ENCODE peak calls at places on chromosomes 4 and X, in four cellular contexts. One of them, this sample, is unnamed. For H3K36me3, the result is how much of the 10 kb centered on the place peaks cover.

GRCh38 chrX:63754141-63754859 is 30.7 kb downstream of the ARHGEF9 start:
- DNase-seq in Peyer's patch: no peak
- DNase-seq in gastrocnemius medialis: no peak
- DNase-seq in uterus: no peak
- DNase-seq in this sample: no peak

GRCh38 chr4:124970011-124970410 is 257.5 kb upstream of the ANKRD50 start:
- DNase-seq in Peyer's patch: no peak
- DNase-seq in gastrocnemius medialis: no peak
- DNase-seq in uterus: no peak
- DNase-seq in this sample: no peak

GRCh38 chrX:28349888-28350287 is 237.4 kb upstream of the IL1RAPL1 start:
- DNase-seq in Peyer's patch: no peak
- DNase-seq in gastrocnemius medialis: no peak
- DNase-seq in uterus: no peak
- DNase-seq in this sample: no peak

GRCh38 chr4:167143018-167143417 is 91.3 kb downstream of the SPOCK3 start:
- DNase-seq in Peyer's patch: no peak
- DNase-seq in gastrocnemius medialis: no peak
- DNase-seq in uterus: no peak
- DNase-seq in this sample: no peak

GRCh38 chr4:152443859-152444258 is 92.0 kb downstream of the FBXW7 start:
- DNase-seq in Peyer's patch: no peak
- DNase-seq in gastrocnemius medialis: no peak
- DNase-seq in uterus: no peak
- DNase-seq in this sample: no peak

GRCh38 chr4:185143596-185143969 is 517 bp downstream of the SLC25A4 start:
- DNase-seq in Peyer's patch: no peak
- DNase-seq in gastrocnemius medialis: peak
- DNase-seq in uterus: peak
- DNase-seq in this sample: peak

GRCh38 chr4:11042760-11043159 is 358.2 kb upstream of the CLNK start:
- DNase-seq in Peyer's patch: no peak
- DNase-seq in gastrocnemius medialis: no peak
- DNase-seq in uterus: no peak
- DNase-seq in this sample: no peak

GRCh38 chr4:130747842-130748241 is 1651.9 kb downstream of the C4orf33 start:
- DNase-seq in Peyer's patch: no peak
- DNase-seq in gastrocnemius medialis: no peak
- DNase-seq in uterus: no peak
- DNase-seq in this sample: no peak

DNA sequence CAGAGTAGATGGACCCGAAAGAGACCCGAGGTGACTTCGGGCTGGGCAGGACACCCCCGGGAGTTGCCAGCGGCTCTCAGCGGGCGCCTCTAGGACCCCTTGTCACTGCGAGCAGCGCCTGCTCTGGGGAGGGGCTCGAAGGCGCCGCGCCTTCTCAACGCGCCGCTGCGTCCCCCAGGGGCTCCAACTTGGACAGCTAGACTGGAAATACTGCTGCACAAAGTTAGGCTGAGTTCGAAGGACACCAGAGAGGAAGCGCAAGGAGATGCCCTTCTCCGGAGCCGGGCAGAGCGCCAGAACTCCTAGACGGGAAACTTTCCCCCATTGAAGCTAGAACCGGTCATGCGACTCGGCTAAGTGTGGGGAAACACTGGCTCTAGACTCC is 493 bp upstream of the KCNIP4 start:
- DNase-seq in Peyer's patch: peak
- DNase-seq in gastrocnemius medialis: no peak
- DNase-seq in uterus: peak
- DNase-seq in this sample: no peak
- H3K4me3 ChIP-seq in Peyer's patch: no peak
- H3K4me3 ChIP-seq in gastrocnemius medialis: peak
- H3K4me3 ChIP-seq in uterus: peak
- H3K4me3 ChIP-seq in this sample: peak

DNA sequence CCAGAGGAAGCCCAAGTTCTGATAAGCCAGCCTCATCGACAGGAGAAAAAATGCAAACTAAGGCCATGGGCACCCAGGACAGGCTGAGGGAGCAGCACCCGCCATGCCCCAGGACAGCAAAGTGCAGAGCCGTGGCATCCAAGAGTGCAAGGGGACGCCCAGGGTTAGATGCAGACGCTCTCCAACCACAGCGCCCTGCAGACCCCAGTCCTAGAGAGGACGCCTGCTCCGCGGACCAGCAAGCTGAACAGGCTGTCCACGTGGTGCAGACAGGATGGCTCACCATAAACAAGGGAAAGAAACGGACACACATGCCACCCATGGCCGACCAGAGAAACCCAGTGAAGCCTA is 32.6 kb downstream of the GAK start:
- DNase-seq in Peyer's patch: no peak
- DNase-seq in gastrocnemius medialis: no peak
- DNase-seq in uterus: no peak
- DNase-seq in this sample: no peak
- H3K36me3 ChIP-seq in Peyer's patch: under half
- H3K36me3 ChIP-seq in gastrocnemius medialis: under half
- H3K36me3 ChIP-seq in uterus: under half
- H3K36me3 ChIP-seq in this sample: half or more

GRCh38 chr4:107853444-107854325 is 29.0 kb downstream of the SGMS2 start:
- DNase-seq in Peyer's patch: no peak
- DNase-seq in gastrocnemius medialis: no peak
- DNase-seq in uterus: no peak
- DNase-seq in this sample: no peak
- H3K4me3 ChIP-seq in Peyer's patch: no peak
- H3K4me3 ChIP-seq in gastrocnemius medialis: peak
- H3K4me3 ChIP-seq in uterus: no peak
- H3K4me3 ChIP-seq in this sample: peak

DNA sequence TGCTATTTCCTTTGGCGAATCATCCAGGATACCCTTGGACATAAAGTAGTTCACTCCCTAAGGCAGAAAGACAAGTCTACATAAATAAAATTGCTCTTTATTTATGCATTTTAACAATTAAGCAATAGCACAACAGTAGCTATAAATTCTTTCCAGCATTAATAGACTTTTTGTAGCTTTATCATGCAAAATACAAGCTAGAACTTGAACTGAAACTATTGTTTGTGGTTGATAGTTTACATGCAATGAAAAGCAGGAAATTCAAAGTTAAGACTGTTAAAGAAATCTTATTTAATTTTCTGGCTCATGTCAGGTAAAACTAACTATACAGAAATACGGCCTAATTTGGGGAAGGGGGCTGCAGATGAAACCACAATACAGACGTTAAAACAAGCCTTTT is 42.3 kb downstream of the FBXO8 start:
- DNase-seq in Peyer's patch: no peak
- DNase-seq in gastrocnemius medialis: no peak
- DNase-seq in uterus: no peak
- DNase-seq in this sample: no peak
- H3K36me3 ChIP-seq in Peyer's patch: under half
- H3K36me3 ChIP-seq in gastrocnemius medialis: under half
- H3K36me3 ChIP-seq in uterus: under half
- H3K36me3 ChIP-seq in this sample: under half

DNA sequence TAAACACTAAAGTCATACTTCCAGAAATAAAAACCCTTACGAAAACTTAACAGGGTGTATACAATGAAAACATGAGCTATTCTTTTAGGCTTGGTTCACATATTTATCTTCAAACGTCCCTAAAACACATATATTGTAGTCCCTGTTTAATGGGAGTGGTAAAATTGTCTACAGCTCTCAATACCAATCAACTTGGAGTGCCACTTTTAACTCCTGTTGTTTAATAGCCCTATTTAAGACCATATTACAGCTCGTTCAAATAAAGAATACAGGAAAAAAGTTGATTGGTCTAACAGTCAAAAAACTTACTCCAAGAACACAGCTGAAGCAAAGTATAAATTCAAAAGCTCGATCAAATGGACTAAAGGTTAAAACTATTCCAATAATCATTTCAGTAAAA is 3.9 kb downstream of the UBE2D3 start:
- DNase-seq in Peyer's patch: no peak
- DNase-seq in gastrocnemius medialis: no peak
- DNase-seq in uterus: no peak
- DNase-seq in this sample: no peak
- H3K4me3 ChIP-seq in Peyer's patch: peak
- H3K4me3 ChIP-seq in gastrocnemius medialis: peak
- H3K4me3 ChIP-seq in uterus: no peak
- H3K4me3 ChIP-seq in this sample: peak

GRCh38 chr4:1814453-1814852 is 21.4 kb downstream of the FGFR3 start:
- DNase-seq in Peyer's patch: no peak
- DNase-seq in gastrocnemius medialis: no peak
- DNase-seq in uterus: no peak
- DNase-seq in this sample: no peak
- H3K36me3 ChIP-seq in Peyer's patch: under half
- H3K36me3 ChIP-seq in gastrocnemius medialis: under half
- H3K36me3 ChIP-seq in uterus: under half
- H3K36me3 ChIP-seq in this sample: under half

DNA sequence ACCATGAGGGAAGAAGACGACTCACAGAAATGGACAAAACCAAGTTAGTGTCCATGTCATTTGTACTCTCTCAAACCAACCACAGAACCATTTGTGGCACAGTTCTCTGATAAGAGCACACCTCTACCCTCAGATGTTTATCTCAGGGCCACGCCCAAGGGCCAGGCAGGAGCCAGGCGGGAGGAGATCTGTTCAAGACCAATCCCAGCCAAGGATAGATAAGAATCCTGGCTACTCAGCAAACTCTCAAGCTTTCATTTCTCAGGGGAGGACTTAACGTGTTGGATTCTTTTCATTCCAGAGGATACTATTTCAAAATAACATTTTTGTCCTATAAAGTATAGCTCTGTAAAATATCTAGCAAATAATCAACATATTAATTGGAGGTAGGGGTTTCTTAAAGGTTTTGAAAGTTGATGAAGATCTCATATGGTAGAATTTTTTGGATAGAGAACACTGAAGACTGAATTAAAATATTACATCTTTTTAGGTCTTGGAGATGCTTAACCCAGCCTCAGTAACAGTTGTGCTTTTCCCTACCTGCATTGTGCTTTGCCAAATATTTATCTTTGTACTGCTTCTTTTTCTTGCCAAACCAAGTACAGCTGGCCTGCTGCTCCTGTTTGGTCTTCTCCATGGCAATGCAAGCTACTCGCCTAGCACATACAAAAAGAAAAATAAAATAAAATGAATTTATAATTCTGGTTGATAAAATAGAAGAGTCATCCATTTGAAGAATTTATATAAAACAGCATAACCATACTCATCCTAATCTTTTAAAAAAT is 95.2 kb downstream of the NYX start:
- DNase-seq in Peyer's patch: peak
- DNase-seq in gastrocnemius medialis: no peak
- DNase-seq in uterus: no peak
- DNase-seq in this sample: no peak
- H3K4me3 ChIP-seq in Peyer's patch: no peak
- H3K4me3 ChIP-seq in gastrocnemius medialis: no peak
- H3K4me3 ChIP-seq in uterus: no peak
- H3K4me3 ChIP-seq in this sample: no peak

GRCh38 chr4:2907226-2907625 is 56.0 kb downstream of the NOP14 start:
- DNase-seq in Peyer's patch: no peak
- DNase-seq in gastrocnemius medialis: no peak
- DNase-seq in uterus: no peak
- DNase-seq in this sample: no peak
- H3K36me3 ChIP-seq in Peyer's patch: under half
- H3K36me3 ChIP-seq in gastrocnemius medialis: under half
- H3K36me3 ChIP-seq in uterus: under half
- H3K36me3 ChIP-seq in this sample: half or more

GRCh38 chrX:115233497-115234219 is at the start of gene LRCH2:
- DNase-seq in Peyer's patch: peak
- DNase-seq in gastrocnemius medialis: no peak
- DNase-seq in uterus: peak
- DNase-seq in this sample: peak
- H3K4me3 ChIP-seq in Peyer's patch: peak
- H3K4me3 ChIP-seq in gastrocnemius medialis: peak
- H3K4me3 ChIP-seq in uterus: peak
- H3K4me3 ChIP-seq in this sample: peak

GRCh38 chr4:65599335-65599734 is 71.0 kb downstream of the EPHA5 start:
- DNase-seq in Peyer's patch: no peak
- DNase-seq in gastrocnemius medialis: no peak
- DNase-seq in uterus: no peak
- DNase-seq in this sample: no peak

GRCh38 chr4:65600656-65601055 is 69.6 kb downstream of the EPHA5 start:
- DNase-seq in Peyer's patch: no peak
- DNase-seq in gastrocnemius medialis: no peak
- DNase-seq in uterus: no peak
- DNase-seq in this sample: no peak

GRCh38 chr4:65592089-65592488 is 78.2 kb downstream of the EPHA5 start:
- DNase-seq in Peyer's patch: no peak
- DNase-seq in gastrocnemius medialis: no peak
- DNase-seq in uterus: no peak
- DNase-seq in this sample: no peak

GRCh38 chr4:65597697-65598096 is 72.6 kb downstream of the EPHA5 start:
- DNase-seq in Peyer's patch: no peak
- DNase-seq in gastrocnemius medialis: no peak
- DNase-seq in uterus: no peak
- DNase-seq in this sample: no peak
- H3K36me3 ChIP-seq in Peyer's patch: under half
- H3K36me3 ChIP-seq in gastrocnemius medialis: under half
- H3K36me3 ChIP-seq in uterus: under half
- H3K36me3 ChIP-seq in this sample: under half